ENCODE peak calls at places on chromosomes 4 and X, in four cellular contexts. A, T, D and G are unnamed samples.

GRCh38 chrX:22974616-22975015 is 25.1 kb upstream of the DDX53 start:
- DNase-seq in A (no peak), T (no peak), D (no peak), G (no peak)

GRCh38 chrX:43612400-43612799 is 43.7 kb upstream of the MAOA start:
- DNase-seq in A (no peak), T (no peak), D (no peak), G (no peak)

GRCh38 chrX:147476008-147476407 is 435.7 kb upstream of the FMR1 start:
- DNase-seq in A (no peak), T (no peak), D (no peak), G (no peak)

GRCh38 chr4:149706942-149707341 is 108.7 kb downstream of the IQCM start:
- DNase-seq in A (no peak), T (no peak), D (no peak), G (no peak)

GRCh38 chr4:28463184-28463690 is 1602.6 kb downstream of the STIM2 start:
- DNase-seq in A (no peak), T (no peak), D (no peak), G (no peak)

GRCh38 chrX:65985922-65986588 is 53.8 kb downstream of the VSIG4 start:
- DNase-seq in A (no peak), T (no peak), D (no peak), G (no peak)

GRCh38 chr4:141541851-141542250 is 94.5 kb upstream of the IL15 start:
- DNase-seq in A (no peak), T (no peak), D (no peak), G (no peak)

GRCh38 chr4:22532117-22532516 is 16.3 kb upstream of the ADGRA3 start:
- DNase-seq in A (no peak), T (no peak), D (no peak), G (no peak)

GRCh38 chrX:4851534-4851933 is 1138.1 kb upstream of the PRKX start:
- DNase-seq in A (no peak), T (no peak), D (no peak), G (no peak)

GRCh38 chr4:1126506-1126905 is 13.1 kb upstream of the RNF212 start:
- DNase-seq in A (no peak), T (no peak), D (no peak), G (no peak)

GRCh38 chr4:79209822-79210635 is 115.8 kb downstream of the NAA11 start:
- DNase-seq in A (no peak), T (no peak), D (no peak), G (no peak)

GRCh38 chr4:37604464-37604863 is 81.7 kb downstream of the RELL1 start:
- DNase-seq in A (no peak), T (no peak), D (no peak), G (no peak)

GRCh38 chrX:981791-982626 is 230.4 kb downstream of the CRLF2 start:
- DNase-seq in A (no peak), T (no peak), D (no peak), G (no peak)

GRCh38 chr4:173307778-173308177 is 26.4 kb downstream of the HMGB2 start:
- DNase-seq in A (no peak), T (no peak), D (no peak), G (no peak)

DNA sequence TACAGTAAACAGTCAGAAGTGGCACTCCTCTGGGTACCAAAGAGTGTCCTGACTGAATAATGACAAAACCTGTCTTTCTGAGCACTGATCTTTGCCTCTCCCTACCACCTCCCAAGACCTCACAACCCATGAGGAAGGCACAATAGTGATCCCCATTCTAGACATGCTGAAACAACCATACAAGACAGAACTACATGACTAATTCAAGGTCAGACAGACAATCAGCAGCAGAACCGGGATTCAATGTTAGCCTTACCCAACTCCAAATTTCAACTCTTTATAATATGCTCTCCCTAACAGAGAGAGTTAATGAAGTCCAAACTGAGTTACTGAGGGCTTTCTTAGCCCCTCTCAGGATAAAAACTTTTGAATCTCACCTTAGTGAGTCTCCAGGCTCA is 71.0 kb downstream of the IRF2 start:
- DNase-seq in A (no peak), T (no peak), D (no peak), G (no peak)
- H3K27ac ChIP-seq in A (no peak overlapping the region), T (peak overlapping the region; percentile 32), D (no peak overlapping the region), G (peak overlapping the region; percentile 93)

GRCh38 chr4:159102623-159103405 is at the start of gene RAPGEF2:
- DNase-seq in A (peak; percentile 93), T (peak; percentile 95), D (peak; percentile 90), G (peak; percentile 91)
- TF ChIP-seq CTCF in A (no peak), T (no peak), D (peak; percentile 15), G (no peak)

GRCh38 chr4:8726344-8726851 is 133.8 kb downstream of the CPZ start:
- DNase-seq in A (peak; percentile 21), T (no peak), D (no peak), G (no peak)

GRCh38 chr4:8727131-8727530 is 134.6 kb downstream of the CPZ start:
- DNase-seq in A (no peak), T (no peak), D (no peak), G (no peak)

GRCh38 chr4:8724436-8725070 is 132.0 kb downstream of the CPZ start:
- DNase-seq in A (peak; percentile 16), T (no peak), D (no peak), G (no peak)

GRCh38 chr4:8725071-8725841 is 132.7 kb downstream of the CPZ start:
- DNase-seq in A (peak; percentile 55), T (no peak), D (no peak), G (no peak)

DNA sequence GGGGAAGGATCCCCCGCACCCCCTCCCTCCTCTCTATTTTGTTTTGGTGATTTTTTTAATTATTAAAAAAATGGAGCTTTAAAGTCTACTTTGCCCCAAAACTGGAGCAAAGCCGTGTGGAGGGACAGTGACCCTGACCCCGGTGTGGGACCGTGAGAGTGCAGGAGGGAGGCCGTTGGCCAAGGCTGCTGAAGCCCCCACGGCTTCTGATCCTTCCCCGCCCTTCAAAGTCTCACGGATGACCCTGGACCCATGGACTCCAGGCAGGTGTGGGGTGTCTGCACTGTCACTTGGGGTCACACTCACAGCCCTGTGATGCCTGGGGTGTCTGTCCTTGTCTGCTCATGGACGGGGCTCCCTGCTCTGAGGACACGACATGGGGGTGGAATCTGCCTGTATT is 133.3 kb downstream of the CPZ start:
- DNase-seq in A (peak; percentile 17), T (no peak), D (no peak), G (no peak)
- H3K27me3 ChIP-seq in A (no peaks in the 10 kb centered on the region), T (peaks cover 9% of the 10 kb centered on the region), D (peaks cover 47% of the 10 kb centered on the region), G (peaks cover 88% of the 10 kb centered on the region)

GRCh38 chr4:14575919-14576318 is 426.4 kb upstream of the CPEB2 start:
- DNase-seq in A (no peak), T (no peak), D (no peak), G (no peak)
- H3K27ac ChIP-seq in A (no peak overlapping the region), T (no peak overlapping the region), D (no peak overlapping the region), G (no peak overlapping the region)

GRCh38 chrX:67342138-67342537 is 201.7 kb upstream of the AR start:
- DNase-seq in A (no peak), T (no peak), D (no peak), G (no peak)
- TF ChIP-seq CTCF in A (no peak), T (no peak), D (no peak), G (no peak)

GRCh38 chrX:153907456-153907855 is 3.0 kb downstream of the AVPR2 start:
- DNase-seq in A (no peak), T (no peak), D (no peak), G (no peak)

GRCh38 chrX:153908219-153908875 is 3.9 kb downstream of the AVPR2 start:
- DNase-seq in A (no peak), T (peak; percentile 11), D (no peak), G (no peak)

GRCh38 chrX:153909980-153910360 is 5.5 kb downstream of the AVPR2 start:
- DNase-seq in A (no peak), T (no peak), D (no peak), G (no peak)

GRCh38 chrX:153910446-153910845 is 6.0 kb downstream of the AVPR2 start:
- DNase-seq in A (no peak), T (no peak), D (no peak), G (no peak)

GRCh38 chrX:153909024-153909979 is 4.8 kb downstream of the AVPR2 start:
- DNase-seq in A (no peak), T (peak; percentile 21), D (no peak), G (peak; percentile 32)
- H3K27me3 ChIP-seq in A (no peaks in the 10 kb centered on the region), T (no peaks in the 10 kb centered on the region), D (no peaks in the 10 kb centered on the region), G (no peaks in the 10 kb centered on the region)

GRCh38 chr4:15198070-15198727 is 195.9 kb downstream of the CPEB2 start:
- DNase-seq in A (no peak), T (peak; percentile 31), D (peak; percentile 12), G (peak; percentile 18)
- H3K27ac ChIP-seq in A (no peak overlapping the region), T (no peak overlapping the region), D (no peak overlapping the region), G (peak overlapping the region; percentile 56)

GRCh38 chrX:15493118-15494082 is at the start of gene PIR:
- DNase-seq in A (peak; percentile 89), T (peak; percentile 91), D (peak; percentile 87), G (peak; percentile 86)
- TF ChIP-seq CTCF in A (no peak), T (peak; percentile 44), D (peak; percentile 57), G (peak; percentile 47)